ENCODE peak calls at places on chromosome 9, in six cellular contexts. V, K, G, E, P and W are unnamed samples.

GRCh38 chr9:121362813-121363585 is 7.1 kb downstream of the STOM start:
- DNase-seq in P (no peak), K (no peak), G (no peak), V (no peak), E (peak), W (no peak)

GRCh38 chr9:74887041-74887980 is at the start of gene TRPM6:
- DNase-seq in P (peak), G (peak), V (peak), E (peak), K (peak), W (no peak)

GRCh38 chr9:20551236-20551635 is 71.1 kb downstream of the MLLT3 start:
- DNase-seq in V (no peak), K (no peak), G (no peak), P (no peak), E (no peak), W (no peak)

GRCh38 chr9:34084562-34084961 is 35.9 kb upstream of the UBAP2 start:
- DNase-seq in V (no peak), P (no peak), K (no peak), E (no peak), G (no peak), W (no peak)

GRCh38 chr9:82263621-82264020 is 275.0 kb downstream of the SPATA31D1 start:
- DNase-seq in K (no peak), G (no peak), P (no peak), V (no peak), E (no peak), W (no peak)

GRCh38 chr9:36537861-36538260 is 34.8 kb upstream of the MELK start:
- DNase-seq in P (no peak), K (no peak), V (no peak), E (no peak), G (no peak), W (no peak)

GRCh38 chr9:137669261-137669672 is 50.5 kb downstream of the EHMT1 start:
- DNase-seq in G (no peak), V (peak), E (peak), K (no peak), P (no peak), W (no peak)

GRCh38 chr9:114287001-114287762 is 35.7 kb upstream of the ORM1 start:
- DNase-seq in P (no peak), E (no peak), V (no peak), G (no peak), K (no peak), W (no peak)

GRCh38 chr9:21991039-21991959 is 2.9 kb downstream of the CDKN2A start:
- DNase-seq in V (no peak), K (no peak), P (no peak), E (no peak), G (no peak), W (no peak)

GRCh38 chr9:95305770-95306492 is 11.6 kb downstream of the FANCC start:
- DNase-seq in E (no peak), V (peak), K (no peak), G (no peak), P (no peak), W (no peak)